ENCODE peak calls at places on chromosomes 12 and 14, in eight cellular contexts. Y is prostate gland, F is lower lobe of right lung, U is MM.1S, B is osteoblast, X is A549, T is tibial artery, C is Panc1. D is an unnamed sample.
A peak's percentile ranks its signal among the peaks of the same experiment; 100 is the strongest.

GRCh38 chr14:101301011-101301410 is 260.3 kb upstream of the DIO3 start:
- DNase-seq in Y (no peak), F (no peak), U (no peak), B (no peak), X (no peak), T (no peak), C (no peak), D (no peak)

GRCh38 chr14:31070431-31070830 is 44.3 kb upstream of the STRN3 start:
- DNase-seq in Y (no peak), F (no peak), U (no peak), B (peak; percentile 85), X (no peak), T (no peak), C (no peak), D (no peak)

GRCh38 chr12:68971404-68971803 is 38.4 kb upstream of the CPM start:
- DNase-seq in Y (no peak), F (no peak), U (no peak), B (no peak), X (peak; percentile 10), T (no peak), C (no peak), D (no peak)

GRCh38 chr12:65274873-65275272 is 3.6 kb upstream of the MSRB3 start:
- DNase-seq in Y (no peak), F (no peak), U (no peak), B (no peak), X (no peak), T (no peak), C (no peak), D (no peak)

GRCh38 chr12:45637706-45638105 is 91.8 kb upstream of the ARID2 start:
- DNase-seq in Y (no peak), F (no peak), U (no peak), B (no peak), X (no peak), T (no peak), C (no peak), D (no peak)

GRCh38 chr12:45833401-45833800 is 103.9 kb downstream of the ARID2 start:
- DNase-seq in Y (no peak), F (no peak), U (no peak), B (no peak), X (no peak), T (no peak), C (no peak), D (no peak)

GRCh38 chr14:32524609-32525391 is 195.7 kb downstream of the AKAP6 start:
- DNase-seq in Y (no peak), F (no peak), U (no peak), B (peak; percentile 69), X (no peak), T (no peak), C (no peak), D (no peak)

GRCh38 chr14:104681689-104682074 is 7.7 kb upstream of the INF2 start:
- DNase-seq in Y (peak; percentile 84), F (peak; percentile 87), U (no peak), B (peak; percentile 99), X (peak; percentile 91), T (peak; percentile 96), C (no peak), D (peak; percentile 35)

GRCh38 chr14:75742867-75743266 is 81.8 kb downstream of the TTLL5 start:
- DNase-seq in Y (no peak), F (no peak), U (no peak), B (no peak), X (no peak), T (no peak), C (no peak), D (no peak)

GRCh38 chr12:98373019-98373554 is 142.3 kb upstream of the TMPO start:
- DNase-seq in Y (no peak), F (no peak), U (peak; percentile 45), B (no peak), X (peak; percentile 38), T (no peak), C (no peak), D (no peak)

GRCh38 chr14:91331761-91332447 is 85.7 kb downstream of the CCDC88C start:
- DNase-seq in Y (no peak), F (peak; percentile 82), U (no peak), B (peak; percentile 88), X (no peak), T (no peak), C (no peak), D (no peak)

GRCh38 chr14:58118097-58118496 is 33.9 kb downstream of the ARMH4 start:
- DNase-seq in Y (no peak), F (no peak), U (no peak), B (no peak), X (no peak), T (no peak), C (no peak), D (no peak)

GRCh38 chr12:83945871-83946270 is 966.7 kb downstream of the SLC6A15 start:
- DNase-seq in Y (no peak), F (no peak), U (no peak), B (no peak), X (peak; percentile 4), T (no peak), C (no peak), D (no peak)

DNA sequence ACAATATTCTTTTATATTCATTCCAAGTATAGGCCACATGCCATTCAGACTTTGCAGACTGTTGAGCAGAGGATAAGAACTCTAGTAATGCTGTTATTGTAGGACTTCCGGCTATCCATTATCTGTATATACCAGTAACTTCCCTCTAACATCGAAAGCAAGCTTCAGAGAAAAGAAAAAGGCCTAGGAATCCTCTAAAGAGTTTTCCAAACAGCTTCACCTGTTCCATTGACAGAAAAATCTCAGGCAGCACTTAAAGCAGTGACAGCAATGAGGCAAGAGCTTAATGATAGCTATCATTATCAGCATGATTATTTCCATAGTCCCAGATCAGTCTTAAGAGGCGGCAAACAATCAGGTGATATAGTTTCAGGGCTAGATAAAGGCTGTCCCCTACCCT is 1.8 kb downstream of the CPNE8 start:
- DNase-seq in Y (no peak), F (no peak), U (no peak), B (no peak), X (no peak), T (no peak), C (no peak), D (no peak)
- H3K4me3 ChIP-seq in Y (no peak overlapping the region), F (peak overlapping the region; percentile 79), U (no peak overlapping the region), B (no peak overlapping the region), X (no peak overlapping the region), T (no peak overlapping the region), C (peak overlapping the region; percentile 92), D (no peak overlapping the region)

GRCh38 chr12:30400349-30400748 is 295.3 kb downstream of the IPO8 start:
- DNase-seq in Y (no peak), F (no peak), U (no peak), B (no peak), X (no peak), T (no peak), C (no peak), D (no peak)

GRCh38 chr12:30399859-30400258 is 295.8 kb downstream of the IPO8 start:
- DNase-seq in Y (no peak), F (no peak), U (no peak), B (no peak), X (no peak), T (no peak), C (no peak), D (no peak)

GRCh38 chr12:30391766-30392366 is 303.8 kb downstream of the IPO8 start:
- DNase-seq in Y (no peak), F (no peak), U (no peak), B (no peak), X (no peak), T (no peak), C (no peak), D (no peak)

GRCh38 chr12:30396576-30396975 is 299.1 kb downstream of the IPO8 start:
- DNase-seq in Y (no peak), F (no peak), U (no peak), B (no peak), X (no peak), T (no peak), C (no peak), D (no peak)

GRCh38 chr12:30395190-30395589 is 300.5 kb downstream of the IPO8 start:
- DNase-seq in Y (no peak), F (no peak), U (no peak), B (no peak), X (no peak), T (no peak), C (no peak), D (no peak)
- H3K9me3 ChIP-seq in Y (no peaks in the 10 kb centered on the region), F (peaks cover 4% of the 10 kb centered on the region), U (no peaks in the 10 kb centered on the region), B (no peaks in the 10 kb centered on the region), X (peaks cover 8% of the 10 kb centered on the region), T (no peaks in the 10 kb centered on the region), C (peaks cover 27% of the 10 kb centered on the region), D (no peaks in the 10 kb centered on the region)

GRCh38 chr12:67798763-67799162 is 150.2 kb downstream of the DYRK2 start:
- DNase-seq in Y (no peak), F (no peak), U (no peak), B (no peak), X (no peak), T (no peak), C (no peak), D (no peak)

GRCh38 chr12:67795235-67795634 is 146.7 kb downstream of the DYRK2 start:
- DNase-seq in Y (no peak), F (no peak), U (no peak), B (no peak), X (no peak), T (no peak), C (no peak), D (no peak)

GRCh38 chr12:67794151-67794550 is 145.6 kb downstream of the DYRK2 start:
- DNase-seq in Y (no peak), F (no peak), U (no peak), B (peak; percentile 30), X (no peak), T (no peak), C (no peak), D (no peak)

GRCh38 chr12:67797769-67798168 is 149.2 kb downstream of the DYRK2 start:
- DNase-seq in Y (no peak), F (no peak), U (no peak), B (no peak), X (no peak), T (no peak), C (no peak), D (no peak)

DNA sequence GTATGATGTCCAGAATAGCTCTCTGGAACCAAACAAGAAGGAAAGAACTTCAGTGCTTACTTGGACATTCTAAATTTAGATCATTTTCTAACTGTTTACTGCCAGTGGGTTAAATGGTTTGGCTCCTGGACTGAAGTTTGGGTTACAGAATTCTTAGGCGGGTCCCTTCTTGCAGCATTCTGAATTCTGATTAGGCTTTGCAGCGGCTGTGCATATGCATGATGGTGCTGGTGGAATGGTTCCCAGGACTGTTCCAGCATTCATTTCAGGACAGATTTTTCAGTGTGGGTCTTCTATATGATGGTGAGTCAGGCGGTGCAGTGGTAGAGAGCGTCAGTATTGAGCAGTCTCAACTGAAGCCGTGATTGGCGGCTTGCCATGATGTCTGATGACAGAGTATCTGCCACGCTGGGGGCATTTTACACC is 148.8 kb downstream of the DYRK2 start:
- DNase-seq in Y (no peak), F (no peak), U (no peak), B (peak; percentile 44), X (no peak), T (no peak), C (no peak), D (no peak)
- H3K4me3 ChIP-seq in Y (no peak overlapping the region), F (no peak overlapping the region), U (no peak overlapping the region), B (no peak overlapping the region), X (no peak overlapping the region), T (peak overlapping the region; percentile 19), C (no peak overlapping the region), D (no peak overlapping the region)

DNA sequence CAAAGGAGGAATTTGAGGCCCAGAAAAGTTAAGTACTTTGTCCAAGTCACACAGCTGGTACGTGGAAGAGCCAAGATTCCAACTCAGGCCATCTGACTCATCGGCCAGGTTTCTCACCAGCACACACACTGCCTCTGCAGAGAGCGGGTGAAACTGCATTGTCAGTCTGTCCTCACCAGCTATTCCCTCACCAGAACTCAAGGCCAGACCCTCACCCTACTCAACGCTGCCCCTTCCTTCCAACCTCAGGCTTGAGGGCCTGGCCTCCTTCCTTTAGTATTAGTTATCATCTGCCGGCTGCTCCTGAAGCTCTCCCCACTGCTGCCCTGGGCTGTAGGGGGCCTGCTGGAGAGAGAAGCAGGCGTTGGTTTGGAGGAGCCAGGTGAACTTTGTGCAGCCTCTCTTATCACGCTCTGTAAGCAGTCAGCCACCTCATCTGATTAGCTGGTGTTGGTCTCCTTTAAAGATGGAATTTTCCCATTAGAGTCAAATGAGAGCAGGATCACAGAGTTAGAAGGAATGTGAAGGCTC is 16.6 kb upstream of the PLEK2 start:
- DNase-seq in Y (no peak), F (no peak), U (no peak), B (peak; percentile 68), X (no peak), T (no peak), C (no peak), D (no peak)
- H3K9me3 ChIP-seq in Y (no peaks in the 10 kb centered on the region), F (no peaks in the 10 kb centered on the region), U (no peaks in the 10 kb centered on the region), B (no peaks in the 10 kb centered on the region), X (no peaks in the 10 kb centered on the region), T (no peaks in the 10 kb centered on the region), C (no peaks in the 10 kb centered on the region), D (no peaks in the 10 kb centered on the region)